ENCODE peak calls at places on chromosomes 16 and 17, in six cellular contexts. L is Peyer's patch, E is mammary epithelial cell, V is cardiac muscle cell, X is pancreas, C is lung. I is an unnamed sample. For H3K4me1, the result is how much of the 10 kb centered on the place peaks cover.

GRCh38 chr17:17713839-17714238 is 32.6 kb downstream of the RAI1 start:
- DNase-seq in L (no peak), V (peak), E (no peak), X (no peak), C (peak), I (no peak)

GRCh38 chr16:54783226-54783625 is 147.4 kb upstream of the IRX5 start:
- DNase-seq in E (peak), V (no peak), C (no peak), X (no peak), L (no peak), I (no peak)

GRCh38 chr17:59769891-59770290 is 62.4 kb downstream of the VMP1 start:
- DNase-seq in X (no peak), E (peak), V (no peak), C (no peak), L (no peak), I (no peak)

GRCh38 chr16:72092832-72093447 is 480 bp downstream of the TXNL4B start:
- DNase-seq in C (no peak), V (peak), L (no peak), E (peak), X (no peak), I (peak)

GRCh38 chr16:4795181-4795827 is at the start of gene SMIM22:
- DNase-seq in X (peak), C (peak), E (no peak), L (no peak), V (no peak), I (no peak)

GRCh38 chr17:40071720-40072480 is 9.1 kb downstream of the THRA start:
- DNase-seq in L (no peak), V (peak), X (peak), E (no peak), C (peak), I (no peak)

GRCh38 chr17:75077072-75077489 is 10.7 kb upstream of the SLC16A5 start:
- DNase-seq in C (no peak), E (no peak), L (peak), V (no peak), X (no peak), I (no peak)

GRCh38 chr16:12291989-12292759 is 315.6 kb downstream of the SNX29 start:
- DNase-seq in L (no peak), V (no peak), C (no peak), X (no peak), E (no peak), I (no peak)

GRCh38 chr17:43832976-43833829 is at the start of gene MPP3:
- DNase-seq in L (no peak), X (peak), V (peak), C (peak), E (peak), I (peak)

GRCh38 chr17:17048106-17048505 is 5.8 kb downstream of the MPRIP start:
- DNase-seq in X (no peak), C (no peak), V (no peak), E (no peak), L (no peak), I (no peak)

GRCh38 chr16:53768593-53768992 is 64.6 kb downstream of the FTO start:
- DNase-seq in C (peak), X (no peak), E (peak), L (no peak), V (peak), I (no peak)

GRCh38 chr16:70664325-70665112 is 18.2 kb downstream of the IL34 start:
- DNase-seq in X (no peak), V (no peak), L (no peak), C (no peak), E (no peak), I (no peak)

GRCh38 chr17:17985555-17985954 is 12.9 kb downstream of the DRC3 start:
- DNase-seq in C (no peak), L (no peak), V (peak), X (no peak), E (no peak), I (no peak)

GRCh38 chr17:75087182-75087557 is 584 bp upstream of the SLC16A5 start:
- DNase-seq in L (no peak), C (no peak), X (no peak), V (no peak), E (no peak), I (no peak)

GRCh38 chr17:28518578-28518977 is 12.4 kb downstream of the FOXN1 start:
- DNase-seq in E (no peak), V (no peak), X (no peak), L (no peak), C (no peak), I (no peak)

GRCh38 chr17:9470171-9470570 is 105.4 kb downstream of the STX8 start:
- DNase-seq in X (no peak), L (no peak), V (peak), E (no peak), C (no peak), I (peak)

GRCh38 chr16:66832661-66833305 is 2.0 kb upstream of the NAE1 start:
- DNase-seq in L (no peak), V (no peak), X (no peak), E (peak), C (no peak), I (no peak)

GRCh38 chr17:29054835-29055234 is 11.9 kb downstream of the PIPOX start:
- DNase-seq in X (no peak), E (no peak), V (no peak), C (no peak), L (no peak), I (no peak)

GRCh38 chr17:77909816-77910215 is 48.7 kb upstream of the TNRC6C start:
- DNase-seq in V (no peak), L (no peak), X (no peak), E (no peak), C (no peak), I (no peak)

GRCh38 chr17:43564080-43564594 is 18.0 kb upstream of the ETV4 start:
- DNase-seq in C (no peak), L (no peak), E (no peak), X (no peak), V (no peak), I (no peak)

DNA sequence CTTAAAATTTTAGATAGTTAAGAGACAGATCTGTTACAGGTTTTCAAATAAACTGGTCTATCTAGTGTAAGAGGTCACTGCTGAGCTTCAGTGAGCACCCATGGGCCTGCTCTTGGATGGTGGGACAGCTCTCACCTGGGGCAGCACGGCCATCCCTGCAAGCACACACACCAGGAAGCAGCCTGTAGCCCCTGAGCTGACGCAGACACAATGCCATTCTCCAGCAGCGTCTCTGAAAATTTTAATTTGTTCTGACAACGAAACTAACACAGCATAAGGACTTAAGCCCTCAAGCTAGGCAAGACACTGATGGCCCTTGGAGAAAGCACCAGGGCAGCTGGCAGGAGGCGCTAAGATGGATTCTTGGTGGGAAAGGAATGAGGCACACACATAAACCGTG is 2.7 kb upstream of the LIMD2 start:
- DNase-seq in V (no peak), X (no peak), C (no peak), E (no peak), L (no peak), I (no peak)
- H3K4me3 ChIP-seq in V (no peak), X (no peak), C (no peak), E (no peak), L (no peak), I (peak)

GRCh38 chr17:64008346-64008745 is 10.2 kb downstream of the PRR29 start:
- DNase-seq in L (peak), E (no peak), C (no peak), X (no peak), V (no peak), I (no peak)
- H3K4me1 ChIP-seq in L (under half), E (under half), C (under half), X (under half), V (under half), I (under half)

GRCh38 chr16:2158262-2158638 is 2.7 kb downstream of the TRAF7 start:
- DNase-seq in C (no peak), L (no peak), X (peak), E (no peak), V (no peak), I (no peak)
- H3K4me3 ChIP-seq in C (no peak), L (no peak), X (no peak), E (no peak), V (no peak), I (no peak)

GRCh38 chr17:64149196-64149595 is 19.3 kb upstream of the ERN1 start:
- DNase-seq in X (no peak), C (no peak), L (no peak), E (no peak), V (no peak), I (no peak)
- H3K4me1 ChIP-seq in X (half or more), C (under half), L (under half), E (under half), V (under half), I (under half)

DNA sequence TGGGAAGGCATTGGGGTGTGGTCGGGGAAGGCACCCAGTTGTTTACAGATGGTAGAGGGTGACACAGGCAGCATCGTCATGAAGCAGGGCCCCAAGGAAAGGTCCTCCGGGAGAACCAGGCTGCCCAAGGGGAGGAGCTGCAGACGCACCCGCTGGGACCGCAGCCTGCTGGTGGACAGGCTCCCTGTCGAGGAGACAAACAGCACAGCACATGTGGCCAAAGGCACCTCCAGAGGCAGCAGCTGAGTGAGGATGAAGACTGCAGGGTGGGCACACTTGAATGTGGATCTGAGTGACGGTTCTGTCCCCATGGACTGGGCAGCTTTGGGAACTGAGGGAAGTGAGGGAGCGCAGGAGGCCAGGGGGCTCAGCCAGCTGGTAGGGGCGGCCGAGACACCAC is 12.4 kb downstream of the CHMP1A start:
- DNase-seq in E (no peak), C (no peak), X (no peak), L (no peak), V (no peak), I (no peak)
- H3K4me3 ChIP-seq in E (no peak), C (no peak), X (no peak), L (no peak), V (no peak), I (no peak)

GRCh38 chr17:46157443-46158107 is 35.7 kb downstream of the KANSL1 start:
- DNase-seq in E (no peak), V (peak), X (no peak), C (no peak), L (no peak), I (no peak)
- H3K4me1 ChIP-seq in E (under half), V (half or more), X (half or more), C (under half), L (under half), I (half or more)

GRCh38 chr17:69239611-69240010 is 11.0 kb upstream of the ABCA10 start:
- DNase-seq in X (no peak), E (no peak), L (no peak), V (no peak), C (no peak), I (no peak)
- H3K4me3 ChIP-seq in X (no peak), E (no peak), L (no peak), V (no peak), C (no peak), I (no peak)

DNA sequence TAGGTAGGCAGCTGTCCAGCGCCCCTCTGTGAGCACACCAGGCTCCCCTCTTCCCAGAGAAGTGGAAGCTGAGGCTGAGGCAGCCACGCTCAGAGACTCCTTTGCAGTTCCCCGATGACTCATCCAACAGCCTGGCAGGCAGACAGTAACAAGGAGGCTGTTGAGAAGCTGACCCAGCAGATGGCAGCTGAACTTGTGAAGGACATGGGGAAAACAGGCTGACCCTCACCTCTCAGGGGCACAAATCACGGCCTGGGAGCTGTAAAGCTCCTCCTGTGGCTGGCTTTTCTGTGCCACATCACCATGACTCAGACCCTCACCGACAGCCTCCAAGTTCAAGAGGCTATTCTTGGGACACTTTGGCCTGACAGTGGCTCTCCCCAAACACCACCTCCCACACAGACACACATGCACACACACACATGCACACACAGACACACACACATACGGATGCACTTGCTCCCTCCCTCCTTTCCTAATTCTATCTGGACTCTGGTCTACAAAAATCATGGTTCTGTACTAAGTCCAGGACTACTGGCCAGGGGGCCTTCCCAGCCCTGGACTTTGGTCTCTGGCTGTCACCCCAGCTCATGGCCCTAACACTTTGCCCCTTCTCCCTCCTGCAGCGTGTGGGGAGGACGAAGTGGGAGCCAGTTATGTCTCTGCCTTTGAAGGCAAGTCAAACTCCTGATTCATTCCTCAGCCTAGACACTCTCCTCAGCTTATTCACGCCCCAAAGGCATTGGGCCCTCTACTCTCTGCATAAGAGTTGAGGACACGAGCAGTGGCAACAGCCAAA is 23.2 kb downstream of the MAP3K14 start:
- DNase-seq in L (no peak), V (peak), X (peak), E (peak), C (peak), I (no peak)
- H3K4me1 ChIP-seq in L (under half), V (half or more), X (half or more), E (half or more), C (under half), I (under half)

GRCh38 chr16:76535-77272 is 1.3 kb upstream of the MPG start:
- DNase-seq in V (peak), X (peak), L (peak), C (peak), E (peak), I (no peak)
- H3K4me3 ChIP-seq in V (no peak), X (no peak), L (peak), C (peak), E (peak), I (peak)

GRCh38 chr17:81021531-81022370 is 13.2 kb upstream of the BAIAP2 start:
- DNase-seq in X (no peak), E (no peak), L (no peak), V (no peak), C (no peak), I (no peak)
- H3K4me1 ChIP-seq in X (under half), E (under half), L (under half), V (under half), C (under half), I (under half)

I was measured in naive thymus-derived CD4-positive, alpha-beta T cell.